ENCODE peak calls at places on chromosome 21, in seven cellular contexts. N, Q, P, J, O, S and R are unnamed samples.

GRCh38 chr21:31347435-31348032 is 3.5 kb upstream of the TIAM1 start:
- DNase-seq in J (no peak), S (no peak), O (no peak), N (peak), Q (no peak), P (peak), R (no peak)

GRCh38 chr21:33078907-33079582 is 9.1 kb downstream of the OLIG1 start:
- DNase-seq in Q (peak), J (no peak), P (peak), O (no peak), N (peak), S (peak), R (no peak)

GRCh38 chr21:10521091-10521598 is at the start of gene TPTE:
- DNase-seq in O (no peak), J (no peak), P (no peak), Q (no peak), S (no peak), N (no peak), R (no peak)

GRCh38 chr21:32772281-32773047 is 909 bp upstream of the PAXBP1 start:
- DNase-seq in O (peak), N (peak), Q (peak), P (no peak), S (no peak), J (peak), R (no peak)

GRCh38 chr21:15005391-15005790 is 59.4 kb downstream of the NRIP1 start:
- DNase-seq in N (no peak), J (no peak), P (no peak), S (no peak), O (no peak), Q (no peak), R (no peak)

GRCh38 chr21:19781881-19782652 is 1216.1 kb upstream of the NCAM2 start:
- DNase-seq in J (no peak), P (no peak), O (no peak), N (no peak), S (no peak), Q (no peak), R (no peak)

GRCh38 chr21:36584980-36585940 is 105.3 kb upstream of the CLDN14 start:
- DNase-seq in P (no peak), O (no peak), S (no peak), J (no peak), N (peak), Q (peak), R (no peak)

GRCh38 chr21:34530264-34530663 is 18.3 kb upstream of the KCNE1 start:
- DNase-seq in Q (no peak), P (no peak), J (no peak), N (no peak), S (no peak), O (no peak), R (no peak)

GRCh38 chr21:39843916-39844315 is 23.3 kb upstream of the PCP4 start:
- DNase-seq in J (no peak), P (no peak), O (no peak), Q (no peak), N (no peak), S (no peak), R (no peak)

GRCh38 chr21:17775431-17776126 is 43.6 kb downstream of the C21orf91 start:
- DNase-seq in N (no peak), O (no peak), Q (no peak), J (no peak), S (no peak), P (peak), R (no peak)

GRCh38 chr21:34782666-34783365 is 114.0 kb downstream of the CLIC6 start:
- DNase-seq in Q (no peak), N (no peak), P (no peak), S (no peak), J (no peak), O (no peak), R (no peak)

GRCh38 chr21:31873275-31873695 is 465 bp downstream of the HUNK start:
- DNase-seq in N (peak), O (no peak), Q (peak), P (no peak), S (peak), J (no peak), R (no peak)

GRCh38 chr21:16578912-16579311 is 849.1 kb downstream of the USP25 start:
- DNase-seq in N (no peak), Q (no peak), S (no peak), O (no peak), P (no peak), J (no peak), R (no peak)

GRCh38 chr21:33373451-33373850 is 29.8 kb upstream of the IFNGR2 start:
- DNase-seq in S (peak), Q (no peak), O (no peak), N (no peak), J (no peak), P (no peak), R (no peak)

GRCh38 chr21:22314963-22315362 is 1316.8 kb downstream of the NCAM2 start:
- DNase-seq in N (no peak), Q (no peak), S (no peak), P (no peak), J (no peak), O (no peak), R (no peak)

GRCh38 chr21:35062016-35062415 is 12.9 kb upstream of the RUNX1 start:
- DNase-seq in J (no peak), P (no peak), O (no peak), N (no peak), Q (no peak), S (no peak), R (no peak)

GRCh38 chr21:34372321-34372720 is 3.0 kb upstream of the SMIM11 start:
- DNase-seq in P (peak), N (no peak), Q (no peak), O (no peak), J (no peak), S (no peak), R (no peak)

GRCh38 chr21:17660449-17660848 is 47.7 kb upstream of the BTG3 start:
- DNase-seq in O (no peak), Q (no peak), P (no peak), S (no peak), J (no peak), N (no peak), R (no peak)

GRCh38 chr21:34073749-34074282 is 438 bp downstream of the MRPS6 start:
- DNase-seq in J (peak), P (no peak), O (no peak), Q (peak), N (peak), S (peak), R (no peak)

GRCh38 chr21:25383545-25383944 is 223.7 kb downstream of the MRPL39 start:
- DNase-seq in P (no peak), S (no peak), J (no peak), N (no peak), O (no peak), Q (no peak), R (no peak)

GRCh38 chr21:15895142-15896106 is 165.6 kb downstream of the USP25 start:
- DNase-seq in Q (no peak), O (no peak), J (no peak), N (no peak), P (no peak), S (peak), R (no peak)

GRCh38 chr21:17819878-17820232 is 699 bp upstream of the C21orf91 start:
- DNase-seq in P (peak), J (no peak), O (no peak), S (no peak), N (no peak), Q (no peak), R (no peak)

GRCh38 chr21:29240136-29240535 is 58.6 kb upstream of the BACH1 start:
- DNase-seq in O (no peak), S (no peak), Q (no peak), N (no peak), J (no peak), P (no peak), R (no peak)

GRCh38 chr21:26194326-26194725 is 23.8 kb upstream of the APP start:
- DNase-seq in J (no peak), N (no peak), S (no peak), O (no peak), P (no peak), Q (no peak), R (no peak)

GRCh38 chr21:15667010-15667409 is 62.8 kb upstream of the USP25 start:
- DNase-seq in Q (no peak), J (no peak), O (no peak), P (no peak), S (no peak), N (no peak), R (no peak)

GRCh38 chr21:35575280-35575915 is 484.9 kb downstream of the SETD4 start:
- DNase-seq in P (no peak), O (no peak), N (no peak), S (no peak), J (no peak), Q (no peak), R (no peak)

GRCh38 chr21:29812947-29813346 is 126.8 kb downstream of the GRIK1 start:
- DNase-seq in O (no peak), N (no peak), P (no peak), J (no peak), S (no peak), Q (no peak), R (no peak)

GRCh38 chr21:39373634-39374033 is 24.7 kb upstream of the HMGN1 start:
- DNase-seq in S (no peak), P (peak), N (peak), O (no peak), J (no peak), Q (no peak), R (no peak)

GRCh38 chr21:31282095-31282709 is 61.9 kb downstream of the TIAM1 start:
- DNase-seq in N (no peak), P (no peak), O (peak), S (no peak), J (peak), Q (no peak), R (no peak)

GRCh38 chr21:36113647-36114428 is 21.0 kb upstream of the CBR3 start:
- DNase-seq in S (no peak), J (peak), O (no peak), N (peak), Q (peak), P (peak), R (no peak)

GRCh38 chr21:15480160-15480559 is 249.6 kb upstream of the USP25 start:
- DNase-seq in O (no peak), J (no peak), P (no peak), S (no peak), N (no peak), Q (no peak), R (no peak)

GRCh38 chr21:31589820-31590219 is 69.7 kb upstream of the SOD1 start:
- DNase-seq in O (no peak), J (no peak), S (no peak), P (no peak), N (no peak), Q (no peak), R (no peak)

GRCh38 chr21:43684424-43684823 is 25.1 kb downstream of the RRP1B start:
- DNase-seq in N (no peak), Q (no peak), J (no peak), S (no peak), P (no peak), O (no peak), R (no peak)

GRCh38 chr21:30831194-30831765 is 1.7 kb upstream of the KRTAP7-1 start:
- DNase-seq in S (no peak), P (peak), N (peak), J (no peak), Q (no peak), O (no peak), R (no peak)

GRCh38 chr21:14562959-14563358 is 16.8 kb upstream of the SAMSN1 start:
- DNase-seq in J (no peak), P (no peak), N (no peak), S (no peak), Q (no peak), O (no peak), R (no peak)

GRCh38 chr21:14901482-14901958 is 163.3 kb downstream of the NRIP1 start:
- DNase-seq in Q (no peak), P (no peak), J (no peak), S (no peak), N (no peak), O (no peak), R (no peak)

GRCh38 chr21:21559285-21560045 is 561.3 kb downstream of the NCAM2 start:
- DNase-seq in J (no peak), S (no peak), P (no peak), Q (no peak), N (no peak), O (no peak), R (no peak)

GRCh38 chr21:43693981-43694380 is 24.9 kb upstream of the PDXK start:
- DNase-seq in S (no peak), N (no peak), O (no peak), J (no peak), P (no peak), Q (no peak), R (no peak)

GRCh38 chr21:35503646-35504045 is 454.5 kb upstream of the RUNX1 start:
- DNase-seq in O (peak), P (no peak), N (peak), Q (no peak), J (no peak), S (no peak), R (no peak)

DNA sequence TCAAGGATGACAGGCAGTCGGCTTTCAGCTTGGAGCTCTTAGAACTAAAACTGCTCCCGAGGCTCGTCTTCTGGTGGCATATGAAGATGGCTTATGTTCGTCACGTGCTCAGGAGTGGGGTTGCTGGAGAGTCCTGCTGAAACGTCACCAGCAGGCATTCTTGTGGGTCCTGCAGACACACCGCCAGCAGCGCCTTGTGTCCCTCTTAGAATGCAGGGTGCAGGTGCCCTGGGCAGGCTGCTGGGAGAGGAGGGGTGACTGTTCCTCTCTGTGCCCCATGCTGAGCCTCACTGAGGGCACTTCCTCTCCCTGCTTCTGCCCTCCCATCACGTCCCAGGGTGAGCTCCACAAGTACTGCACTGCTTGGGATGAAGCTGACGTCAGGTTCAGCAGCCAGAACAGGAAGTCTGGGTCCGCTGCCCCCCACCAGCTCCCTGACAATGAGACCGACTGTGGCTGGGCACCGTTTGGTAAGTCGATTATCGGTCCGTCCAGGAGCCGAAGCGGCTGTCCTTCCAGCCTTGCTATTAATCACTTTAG is 20.8 kb downstream of the SLC37A1 start:
- DNase-seq in Q (no peak), N (peak), P (no peak), J (peak), O (no peak), S (peak), R (no peak)
- TF ChIP-seq POLR2A in Q (no peak), N (no peak), P (no peak), J (no peak), O (no peak), S (no peak), R (no peak)

DNA sequence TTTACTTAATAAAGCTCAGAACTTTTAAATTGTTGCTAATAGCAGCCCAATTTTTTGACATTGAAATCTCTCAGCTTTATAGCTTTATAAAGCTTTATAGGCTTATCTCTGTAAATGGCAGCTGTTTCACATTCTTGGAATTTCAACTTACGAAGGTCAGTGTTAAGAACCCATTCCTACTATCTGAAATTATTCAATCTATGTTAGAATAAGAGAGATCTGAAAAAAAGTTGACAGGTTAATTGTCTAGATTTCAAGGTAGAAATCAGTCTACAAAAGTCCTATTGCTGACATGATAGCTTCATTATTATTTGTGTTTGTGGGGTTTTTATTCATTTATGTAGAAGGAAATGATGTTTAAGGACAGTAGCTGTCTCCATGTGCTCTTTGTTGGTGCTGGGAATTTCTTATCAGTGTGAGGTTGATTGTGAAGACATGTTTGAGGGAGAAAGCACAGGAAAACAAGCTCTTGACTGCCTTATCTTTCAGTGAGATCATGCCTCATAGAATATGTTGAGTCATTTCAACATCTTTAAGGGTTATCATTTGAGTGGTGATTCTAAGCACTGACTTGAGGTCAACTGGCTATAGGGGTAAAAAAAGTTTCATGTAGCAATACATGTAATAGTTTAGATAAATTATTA is 404.9 kb upstream of the ADAMTS5 start:
- DNase-seq in J (no peak), N (no peak), O (no peak), P (no peak), S (no peak), Q (no peak), R (no peak)
- H3K4me3 ChIP-seq in J (no peak), N (no peak), O (no peak), P (no peak), S (no peak), Q (no peak), R (no peak)

GRCh38 chr21:44710756-44711326 is 531 bp downstream of the TSPEAR start:
- DNase-seq in Q (no peak), S (peak), J (no peak), P (no peak), N (no peak), O (no peak), R (no peak)
- TF ChIP-seq POLR2A in Q (no peak), S (no peak), J (no peak), P (no peak), N (no peak), O (no peak), R (no peak)

DNA sequence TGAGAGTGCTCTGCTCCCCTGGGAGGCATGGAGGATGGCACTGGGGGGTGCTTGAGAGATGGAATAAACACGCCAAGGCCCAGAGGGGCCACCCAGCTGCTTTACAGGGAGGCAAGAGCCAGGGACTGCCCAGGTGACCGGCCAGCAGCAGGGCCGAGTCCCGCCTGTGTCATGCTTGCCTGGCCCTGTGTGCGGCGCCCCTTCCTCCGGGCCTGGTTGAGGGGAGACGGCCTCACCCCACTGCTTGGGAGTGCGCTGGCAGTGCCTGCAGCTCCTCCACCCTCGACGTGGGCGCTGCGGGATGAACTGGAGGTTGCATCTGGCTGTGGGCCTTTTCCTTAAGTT is 33.1 kb upstream of the COL6A2 start:
- DNase-seq in S (peak), N (no peak), J (no peak), O (no peak), Q (no peak), P (no peak), R (no peak)
- H3K4me3 ChIP-seq in S (no peak), N (no peak), J (no peak), O (no peak), Q (no peak), P (no peak), R (no peak)

GRCh38 chr21:38308010-38308784 is 51.4 kb downstream of the KCNJ15 start:
- DNase-seq in O (no peak), Q (no peak), S (no peak), P (no peak), J (no peak), N (no peak), R (no peak)

GRCh38 chr21:38308785-38309119 is 52.0 kb downstream of the KCNJ15 start:
- DNase-seq in O (no peak), P (no peak), Q (no peak), N (no peak), S (no peak), J (no peak), R (no peak)

GRCh38 chr21:38303300-38303699 is 46.5 kb downstream of the KCNJ15 start:
- DNase-seq in J (no peak), Q (peak), N (no peak), P (no peak), S (peak), O (peak), R (no peak)

GRCh38 chr21:38306407-38306806 is 49.6 kb downstream of the KCNJ15 start:
- DNase-seq in O (no peak), Q (no peak), S (no peak), N (no peak), P (no peak), J (no peak), R (no peak)

GRCh38 chr21:38306833-38307232 is 50.0 kb downstream of the KCNJ15 start:
- DNase-seq in O (no peak), Q (no peak), P (no peak), N (no peak), J (no peak), S (no peak), R (no peak)
- TF ChIP-seq POLR2A in O (no peak), Q (no peak), P (no peak), N (no peak), J (no peak), S (no peak), R (no peak)